ENCODE peak calls at places on chromosomes 1 and 21, in four cellular contexts. One of them, this sample, is unnamed.

GRCh38 chr1:201850053-201850397 is 21.1 kb downstream of the IPO9 start:
- DNase-seq in astrocyte of the spinal cord: peak
- DNase-seq in tibial artery: no peak
- DNase-seq in PC-9: peak
- DNase-seq in this sample: no peak

GRCh38 chr21:39479164-39479563 is 27.4 kb downstream of the SH3BGR start:
- DNase-seq in tibial artery: no peak
- DNase-seq in PC-9: no peak
- DNase-seq in astrocyte of the spinal cord: no peak
- DNase-seq in this sample: no peak

GRCh38 chr1:48930011-48930410 is 153.3 kb upstream of the BEND5 start:
- DNase-seq in astrocyte of the spinal cord: no peak
- DNase-seq in tibial artery: no peak
- DNase-seq in PC-9: no peak
- DNase-seq in this sample: no peak

GRCh38 chr1:182389619-182390047 is 2.0 kb downstream of the GLUL start:
- DNase-seq in tibial artery: peak
- DNase-seq in PC-9: no peak
- DNase-seq in astrocyte of the spinal cord: no peak
- DNase-seq in this sample: no peak

GRCh38 chr1:25692560-25692959 is 76.0 kb downstream of the MAN1C1 start:
- DNase-seq in astrocyte of the spinal cord: no peak
- DNase-seq in tibial artery: no peak
- DNase-seq in PC-9: no peak
- DNase-seq in this sample: no peak

GRCh38 chr1:90083995-90084394 is 89.1 kb downstream of the ZNF326 start:
- DNase-seq in astrocyte of the spinal cord: no peak
- DNase-seq in PC-9: no peak
- DNase-seq in tibial artery: no peak
- DNase-seq in this sample: no peak

GRCh38 chr1:41629571-41629970 is 145.1 kb upstream of the EDN2 start:
- DNase-seq in tibial artery: no peak
- DNase-seq in PC-9: no peak
- DNase-seq in astrocyte of the spinal cord: peak
- DNase-seq in this sample: no peak

GRCh38 chr21:43331962-43332458 is 94.9 kb downstream of the SIK1 start:
- DNase-seq in PC-9: no peak
- DNase-seq in tibial artery: peak
- DNase-seq in astrocyte of the spinal cord: peak
- DNase-seq in this sample: peak

GRCh38 chr1:204451352-204452124 is 39.9 kb upstream of the PPP1R15B start:
- DNase-seq in PC-9: no peak
- DNase-seq in tibial artery: no peak
- DNase-seq in astrocyte of the spinal cord: no peak
- DNase-seq in this sample: no peak

GRCh38 chr1:181075727-181076350 is 12.7 kb upstream of the IER5 start:
- DNase-seq in tibial artery: no peak
- DNase-seq in astrocyte of the spinal cord: no peak
- DNase-seq in PC-9: no peak
- DNase-seq in this sample: no peak

GRCh38 chr1:93702102-93702827 is 20.6 kb upstream of the BCAR3 start:
- DNase-seq in tibial artery: no peak
- DNase-seq in astrocyte of the spinal cord: no peak
- DNase-seq in PC-9: peak
- DNase-seq in this sample: no peak

GRCh38 chr1:245336149-245336983 is 181.6 kb downstream of the KIF26B start:
- DNase-seq in tibial artery: no peak
- DNase-seq in astrocyte of the spinal cord: no peak
- DNase-seq in PC-9: no peak
- DNase-seq in this sample: no peak

GRCh38 chr1:17163789-17164666 is 40.9 kb upstream of the PADI1 start:
- DNase-seq in PC-9: no peak
- DNase-seq in tibial artery: no peak
- DNase-seq in astrocyte of the spinal cord: no peak
- DNase-seq in this sample: no peak

GRCh38 chr1:156596426-156596825 is 4.8 kb downstream of the NAXE start:
- DNase-seq in astrocyte of the spinal cord: no peak
- DNase-seq in PC-9: no peak
- DNase-seq in tibial artery: no peak
- DNase-seq in this sample: no peak

GRCh38 chr1:1430114-1430982 is 5.1 kb upstream of the VWA1 start:
- DNase-seq in astrocyte of the spinal cord: peak
- DNase-seq in tibial artery: peak
- DNase-seq in PC-9: peak
- DNase-seq in this sample: no peak

GRCh38 chr1:72362538-72362937 is 80.2 kb upstream of the NEGR1 start:
- DNase-seq in astrocyte of the spinal cord: no peak
- DNase-seq in PC-9: no peak
- DNase-seq in tibial artery: no peak
- DNase-seq in this sample: no peak

GRCh38 chr1:246108278-246108925 is 398.7 kb downstream of the SMYD3 start:
- DNase-seq in PC-9: no peak
- DNase-seq in astrocyte of the spinal cord: no peak
- DNase-seq in tibial artery: no peak
- DNase-seq in this sample: no peak

GRCh38 chr1:116514708-116515525 is 55.9 kb downstream of the CD58 start:
- DNase-seq in tibial artery: no peak
- DNase-seq in astrocyte of the spinal cord: peak
- DNase-seq in PC-9: peak
- DNase-seq in this sample: peak

GRCh38 chr1:27161594-27161993 is 6.7 kb upstream of the SLC9A1 start:
- DNase-seq in astrocyte of the spinal cord: no peak
- DNase-seq in PC-9: peak
- DNase-seq in tibial artery: no peak
- DNase-seq in this sample: no peak

GRCh38 chr1:166925791-166926483 is 49.4 kb downstream of the ILDR2 start:
- DNase-seq in astrocyte of the spinal cord: peak
- DNase-seq in PC-9: peak
- DNase-seq in tibial artery: no peak
- DNase-seq in this sample: no peak

GRCh38 chr21:44454058-44454457 is 1.3 kb upstream of the LRRC3 start:
- DNase-seq in PC-9: no peak
- DNase-seq in astrocyte of the spinal cord: no peak
- DNase-seq in tibial artery: no peak
- DNase-seq in this sample: no peak

GRCh38 chr1:9561429-9561828 is 22.2 kb downstream of the SLC25A33 start:
- DNase-seq in astrocyte of the spinal cord: peak
- DNase-seq in tibial artery: no peak
- DNase-seq in PC-9: peak
- DNase-seq in this sample: no peak

GRCh38 chr1:235917267-235917811 is 50.6 kb upstream of the LYST start:
- DNase-seq in astrocyte of the spinal cord: peak
- DNase-seq in PC-9: peak
- DNase-seq in tibial artery: peak
- DNase-seq in this sample: peak

GRCh38 chr1:89552481-89553194 is 28.0 kb downstream of the LRRC8B start:
- DNase-seq in tibial artery: no peak
- DNase-seq in PC-9: peak
- DNase-seq in astrocyte of the spinal cord: no peak
- DNase-seq in this sample: no peak

GRCh38 chr1:67815303-67816095 is 17.8 kb downstream of the GNG12 start:
- DNase-seq in tibial artery: peak
- DNase-seq in PC-9: no peak
- DNase-seq in astrocyte of the spinal cord: no peak
- DNase-seq in this sample: no peak

GRCh38 chr1:165633624-165634023 is 2.6 kb downstream of the MGST3 start:
- DNase-seq in tibial artery: no peak
- DNase-seq in astrocyte of the spinal cord: peak
- DNase-seq in PC-9: peak
- DNase-seq in this sample: no peak

GRCh38 chr1:229341811-229342304 is 989 bp downstream of the CCSAP start:
- DNase-seq in tibial artery: no peak
- DNase-seq in PC-9: no peak
- DNase-seq in astrocyte of the spinal cord: peak
- DNase-seq in this sample: peak

GRCh38 chr21:17613242-17613676 is 558 bp upstream of the BTG3 start:
- DNase-seq in PC-9: no peak
- DNase-seq in astrocyte of the spinal cord: peak
- DNase-seq in tibial artery: peak
- DNase-seq in this sample: no peak

GRCh38 chr1:11781298-11781697 is 19.3 kb downstream of the C1orf167 start:
- DNase-seq in PC-9: no peak
- DNase-seq in tibial artery: no peak
- DNase-seq in astrocyte of the spinal cord: no peak
- DNase-seq in this sample: no peak

GRCh38 chr1:3037281-3038040 is 16.2 kb downstream of the ACTRT2 start:
- DNase-seq in PC-9: no peak
- DNase-seq in astrocyte of the spinal cord: no peak
- DNase-seq in tibial artery: peak
- DNase-seq in this sample: no peak

GRCh38 chr1:101178688-101179491 is 57.9 kb upstream of the S1PR1 start:
- DNase-seq in PC-9: no peak
- DNase-seq in astrocyte of the spinal cord: no peak
- DNase-seq in tibial artery: no peak
- DNase-seq in this sample: no peak

GRCh38 chr1:101182627-101183387 is 54.0 kb upstream of the S1PR1 start:
- DNase-seq in tibial artery: no peak
- DNase-seq in PC-9: no peak
- DNase-seq in astrocyte of the spinal cord: no peak
- DNase-seq in this sample: no peak

GRCh38 chr1:101183388-101183699 is 53.5 kb upstream of the S1PR1 start:
- DNase-seq in astrocyte of the spinal cord: peak
- DNase-seq in PC-9: no peak
- DNase-seq in tibial artery: no peak
- DNase-seq in this sample: no peak

GRCh38 chr1:101185421-101185820 is 51.4 kb upstream of the S1PR1 start:
- DNase-seq in tibial artery: no peak
- DNase-seq in PC-9: no peak
- DNase-seq in astrocyte of the spinal cord: peak
- DNase-seq in this sample: no peak

DNA sequence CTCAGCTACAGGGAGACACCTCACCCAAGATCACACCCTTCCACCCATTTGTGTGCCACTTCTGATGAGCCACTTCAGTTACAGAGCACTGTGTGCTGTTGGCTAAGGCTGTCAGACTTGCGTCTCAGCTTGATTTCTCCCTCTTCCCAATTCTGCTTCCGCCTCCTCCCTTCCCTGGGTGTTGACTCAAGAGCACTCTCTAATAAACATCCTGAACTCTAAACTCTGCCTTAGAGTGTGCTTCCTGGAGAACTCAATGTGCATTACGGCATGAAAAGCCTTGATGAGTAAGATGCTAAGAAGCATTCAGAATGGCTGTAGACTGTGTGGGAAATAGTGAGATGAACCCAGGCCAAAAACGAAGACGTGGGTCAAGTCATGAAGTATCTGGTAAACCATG is 54.9 kb upstream of the S1PR1 start:
- DNase-seq in PC-9: no peak
- DNase-seq in astrocyte of the spinal cord: peak
- DNase-seq in tibial artery: no peak
- DNase-seq in this sample: no peak
- TF ChIP-seq CTCF in PC-9: no peak
- TF ChIP-seq CTCF in astrocyte of the spinal cord: no peak
- TF ChIP-seq CTCF in tibial artery: no peak
- TF ChIP-seq CTCF in this sample: no peak

DNA sequence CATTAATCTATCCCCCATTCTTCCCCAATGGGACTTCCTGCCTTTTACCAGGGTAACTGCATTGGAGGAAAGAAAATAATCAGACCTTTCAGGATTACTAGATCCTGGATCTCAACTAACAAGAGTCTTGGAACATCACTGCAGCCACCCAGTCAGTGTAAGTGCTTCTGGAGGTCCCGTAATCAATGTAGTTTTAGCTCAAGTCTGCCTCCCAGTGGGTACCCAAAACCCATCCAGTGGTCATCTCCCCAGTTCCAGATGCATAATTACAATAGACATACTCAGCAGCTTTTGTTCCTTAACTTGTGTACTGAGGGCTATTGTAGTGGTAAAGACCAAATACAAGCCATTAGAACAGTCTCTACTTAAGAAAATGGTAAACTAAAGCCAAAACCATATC is 319.1 kb downstream of the GPATCH2 start:
- DNase-seq in astrocyte of the spinal cord: no peak
- DNase-seq in PC-9: no peak
- DNase-seq in tibial artery: no peak
- DNase-seq in this sample: no peak
- TF ChIP-seq CTCF in astrocyte of the spinal cord: peak
- TF ChIP-seq CTCF in PC-9: no peak
- TF ChIP-seq CTCF in tibial artery: no peak
- TF ChIP-seq CTCF in this sample: no peak

GRCh38 chr21:46108827-46109226 is 10.9 kb downstream of the COL6A2 start:
- DNase-seq in PC-9: no peak
- DNase-seq in tibial artery: no peak
- DNase-seq in astrocyte of the spinal cord: no peak
- DNase-seq in this sample: no peak

GRCh38 chr21:46111857-46112730 is 14.2 kb downstream of the COL6A2 start:
- DNase-seq in astrocyte of the spinal cord: no peak
- DNase-seq in tibial artery: no peak
- DNase-seq in PC-9: no peak
- DNase-seq in this sample: peak

GRCh38 chr21:46109251-46110221 is 11.6 kb downstream of the COL6A2 start:
- DNase-seq in PC-9: no peak
- DNase-seq in tibial artery: peak
- DNase-seq in astrocyte of the spinal cord: no peak
- DNase-seq in this sample: no peak

GRCh38 chr21:46111193-46111571 is 13.3 kb downstream of the COL6A2 start:
- DNase-seq in PC-9: no peak
- DNase-seq in astrocyte of the spinal cord: no peak
- DNase-seq in tibial artery: no peak
- DNase-seq in this sample: no peak

GRCh38 chr21:46110499-46111192 is 12.7 kb downstream of the COL6A2 start:
- DNase-seq in astrocyte of the spinal cord: no peak
- DNase-seq in tibial artery: peak
- DNase-seq in PC-9: no peak
- DNase-seq in this sample: no peak
- TF ChIP-seq CTCF in astrocyte of the spinal cord: peak
- TF ChIP-seq CTCF in tibial artery: peak
- TF ChIP-seq CTCF in PC-9: no peak
- TF ChIP-seq CTCF in this sample: no peak

DNA sequence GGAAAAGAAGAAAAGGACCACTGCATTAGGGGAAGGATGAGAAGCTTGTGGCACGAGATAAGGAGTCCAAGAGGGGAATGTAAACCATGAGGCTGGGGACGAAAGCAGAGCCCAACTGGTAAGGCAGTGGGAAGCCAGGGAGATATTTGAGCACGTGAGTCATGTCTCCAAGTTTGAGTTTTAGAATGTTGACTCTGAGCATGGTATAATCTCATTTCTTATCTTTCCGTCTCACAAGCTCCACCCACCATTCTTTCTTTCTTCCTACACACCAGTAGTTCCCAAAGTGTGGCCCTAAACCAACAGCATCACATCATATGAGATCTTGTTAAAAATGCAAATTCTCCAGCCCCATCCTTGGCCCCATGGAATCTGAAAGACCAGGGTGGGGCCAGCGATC is 145.3 kb downstream of the PLPP3 start:
- DNase-seq in astrocyte of the spinal cord: no peak
- DNase-seq in PC-9: no peak
- DNase-seq in tibial artery: no peak
- DNase-seq in this sample: no peak
- TF ChIP-seq CTCF in astrocyte of the spinal cord: no peak
- TF ChIP-seq CTCF in PC-9: no peak
- TF ChIP-seq CTCF in tibial artery: no peak
- TF ChIP-seq CTCF in this sample: no peak